ENCODE peak calls at places on chromosomes 12 and 14, in four cellular contexts. W, I, Q and N are unnamed samples.
A peak's percentile ranks its signal among the peaks of the same experiment; 100 is the strongest.

GRCh38 chr12:28456934-28457710 is 266.9 kb downstream of the CCDC91 start:
- DNase-seq in I (no peak), Q (no peak), W (peak; percentile 11), N (no peak)

GRCh38 chr12:51326762-51327439 is 2.9 kb upstream of the BIN2 start:
- DNase-seq in W (peak; percentile 92), Q (no peak), I (peak; percentile 91), N (peak; percentile 79)

GRCh38 chr12:111598637-111599458 is at the start of gene ATXN2:
- DNase-seq in Q (no peak), I (peak; percentile 80), W (no peak), N (peak; percentile 74)

GRCh38 chr12:125029756-125030358 is 35.4 kb upstream of the AACS start:
- DNase-seq in I (no peak), Q (no peak), W (no peak), N (no peak)

GRCh38 chr12:46131729-46132128 is 137.1 kb downstream of the SLC38A1 start:
- DNase-seq in W (no peak), Q (no peak), I (peak; percentile 15), N (no peak)

GRCh38 chr12:1821805-1822204 is 1.4 kb downstream of the LRTM2 start:
- DNase-seq in W (no peak), Q (no peak), I (no peak), N (no peak)

GRCh38 chr12:14619731-14620501 is 52.2 kb upstream of the PLBD1 start:
- DNase-seq in I (no peak), W (no peak), Q (no peak), N (no peak)

GRCh38 chr14:53613404-53614253 is 343.0 kb downstream of the BMP4 start:
- DNase-seq in W (no peak), Q (peak; percentile 69), I (no peak), N (peak; percentile 28)

GRCh38 chr14:69288001-69288771 is 28.2 kb downstream of the GALNT16 start:
- DNase-seq in W (peak; percentile 21), I (peak; percentile 42), Q (peak; percentile 15), N (peak; percentile 80)

DNA sequence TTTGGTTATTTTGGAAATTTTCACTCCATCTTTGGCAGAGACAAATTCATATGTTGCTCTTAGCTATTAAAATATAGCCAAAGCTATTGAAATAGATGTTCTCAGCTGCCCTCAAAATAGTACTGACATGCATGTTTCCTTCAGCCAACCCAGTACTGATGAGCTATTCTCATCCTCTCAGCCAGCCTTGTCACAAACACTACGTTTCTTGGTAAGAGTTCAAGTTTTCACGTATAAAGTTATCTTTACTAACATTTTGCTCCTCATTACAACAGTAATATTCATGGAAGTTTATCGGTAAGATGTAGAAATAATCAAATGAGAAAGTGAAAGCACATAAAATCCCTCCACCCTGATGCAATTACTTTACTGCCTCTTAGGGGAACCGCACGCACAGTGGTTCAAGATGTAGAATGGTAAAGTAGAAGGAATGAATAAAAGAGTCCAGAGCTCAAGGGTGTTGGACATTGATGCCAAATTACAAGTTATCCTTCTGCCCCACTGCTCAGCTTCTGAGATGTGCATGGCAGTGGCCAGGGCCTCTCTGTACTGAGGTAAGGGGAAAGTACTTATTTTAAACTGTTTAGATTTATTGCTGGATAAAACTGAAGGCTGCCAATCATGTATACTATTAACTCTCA is 20.7 kb downstream of the GCH1 start:
- DNase-seq in I (peak; percentile 52), Q (no peak), W (peak; percentile 56), N (peak; percentile 73)
- H3K4me3 ChIP-seq in I (peak overlapping the region; percentile 48), Q (peak overlapping the region; percentile 61), W (peak overlapping the region; percentile 52), N (peak overlapping the region; percentile 65)

GRCh38 chr12:8773456-8773855 is 49.0 kb upstream of the A2ML1 start:
- DNase-seq in Q (no peak), I (no peak), W (no peak), N (no peak)

GRCh38 chr12:8770499-8770898 is 51.9 kb upstream of the A2ML1 start:
- DNase-seq in I (no peak), W (no peak), Q (no peak), N (no peak)

DNA sequence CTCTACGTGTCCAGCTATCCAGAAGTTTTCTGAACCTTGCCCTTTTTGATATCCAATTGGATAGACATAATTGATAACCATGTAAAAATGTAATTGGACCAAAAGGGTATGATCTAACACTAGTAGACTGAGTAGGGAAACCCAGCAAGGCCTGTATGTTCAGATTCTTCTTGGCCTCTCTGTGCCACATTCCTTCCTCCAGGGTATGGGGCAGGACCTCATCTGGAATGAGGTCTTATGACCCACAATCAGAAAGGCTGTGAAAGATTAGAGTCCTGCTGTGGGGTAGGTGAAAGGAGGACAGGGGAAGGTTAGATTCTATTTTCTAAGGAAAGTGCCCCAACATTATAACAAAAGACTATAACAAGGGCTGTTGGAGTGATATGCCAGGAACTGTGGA is 51.3 kb upstream of the A2ML1 start:
- DNase-seq in Q (no peak), I (no peak), W (no peak), N (no peak)
- TF ChIP-seq CTCF in Q (peak; percentile 26), I (no peak), W (no peak), N (peak; percentile 14)

GRCh38 chr12:6769681-6770080 is 2.6 kb upstream of the LAG3 start:
- DNase-seq in W (no peak), I (no peak), Q (no peak), N (no peak)

GRCh38 chr12:6768385-6769002 is 2.3 kb downstream of the PTMS start:
- DNase-seq in Q (no peak), I (no peak), W (no peak), N (peak; percentile 35)

GRCh38 chr12:6770094-6770493 is 2.2 kb upstream of the LAG3 start:
- DNase-seq in I (no peak), W (no peak), Q (no peak), N (no peak)

GRCh38 chr12:6767592-6768384 is 1.6 kb downstream of the PTMS start:
- DNase-seq in Q (no peak), I (peak; percentile 18), W (peak; percentile 28), N (peak; percentile 39)

DNA sequence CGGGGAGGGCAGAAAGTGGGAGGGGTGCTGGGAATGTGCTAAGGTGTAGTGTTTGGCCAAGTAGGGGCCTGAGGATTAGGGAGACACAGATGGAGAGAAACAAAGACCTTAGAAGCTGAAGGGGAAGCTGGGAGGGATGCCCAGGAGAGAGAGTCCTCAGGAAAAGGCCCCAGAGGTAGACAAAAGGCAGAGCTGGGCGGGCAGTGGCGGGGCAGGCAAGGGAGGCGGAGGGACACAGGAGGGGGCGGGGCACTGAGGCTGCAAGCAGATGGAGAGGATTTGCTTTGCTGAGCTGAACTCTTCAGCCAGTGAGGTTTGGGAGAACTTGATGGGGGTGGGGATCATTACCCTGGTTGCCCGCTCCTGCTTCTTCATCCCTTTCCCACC is 2.8 kb downstream of the PTMS start:
- DNase-seq in I (peak; percentile 50), W (peak; percentile 39), Q (no peak), N (peak; percentile 62)
- H3K4me3 ChIP-seq in I (peak overlapping the region; percentile 91), W (peak overlapping the region; percentile 91), Q (peak overlapping the region; percentile 85), N (peak overlapping the region; percentile 88)

GRCh38 chr12:49687941-49688340 is 19.3 kb downstream of the FMNL3 start:
- DNase-seq in W (no peak), Q (no peak), I (no peak), N (no peak)
- TF ChIP-seq CTCF in W (no peak), Q (no peak), I (no peak), N (no peak)

GRCh38 chr12:129830796-129831195 is 73.0 kb downstream of the TMEM132D start:
- DNase-seq in I (no peak), Q (no peak), W (no peak), N (no peak)

GRCh38 chr12:129827102-129827873 is 76.5 kb downstream of the TMEM132D start:
- DNase-seq in Q (no peak), I (no peak), W (no peak), N (no peak)

GRCh38 chr12:129826273-129826672 is 77.6 kb downstream of the TMEM132D start:
- DNase-seq in Q (no peak), W (no peak), I (no peak), N (no peak)

GRCh38 chr12:129825316-129825715 is 78.5 kb downstream of the TMEM132D start:
- DNase-seq in W (no peak), Q (no peak), I (no peak), N (no peak)

DNA sequence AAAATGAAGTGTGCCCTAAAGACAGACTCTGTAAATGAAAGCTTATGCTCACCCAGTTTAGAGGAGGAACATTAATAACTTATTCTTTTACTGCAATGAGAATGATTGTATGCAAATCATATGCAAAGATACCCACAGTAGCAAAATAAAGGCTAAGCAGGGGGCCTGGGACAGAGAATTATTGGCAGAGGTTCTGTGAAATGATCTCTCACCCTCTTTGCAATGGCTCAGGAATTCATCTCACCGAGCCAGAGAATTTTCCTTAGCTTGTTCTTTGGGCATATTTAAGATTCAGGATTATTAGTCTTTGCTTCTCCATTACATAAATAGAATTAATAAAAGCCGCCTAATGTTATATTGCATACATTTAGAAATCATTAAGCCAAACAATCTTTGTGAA is 75.8 kb downstream of the TMEM132D start:
- DNase-seq in Q (no peak), I (no peak), W (no peak), N (peak; percentile 28)
- H3K4me3 ChIP-seq in Q (no peak overlapping the region), I (no peak overlapping the region), W (no peak overlapping the region), N (no peak overlapping the region)

DNA sequence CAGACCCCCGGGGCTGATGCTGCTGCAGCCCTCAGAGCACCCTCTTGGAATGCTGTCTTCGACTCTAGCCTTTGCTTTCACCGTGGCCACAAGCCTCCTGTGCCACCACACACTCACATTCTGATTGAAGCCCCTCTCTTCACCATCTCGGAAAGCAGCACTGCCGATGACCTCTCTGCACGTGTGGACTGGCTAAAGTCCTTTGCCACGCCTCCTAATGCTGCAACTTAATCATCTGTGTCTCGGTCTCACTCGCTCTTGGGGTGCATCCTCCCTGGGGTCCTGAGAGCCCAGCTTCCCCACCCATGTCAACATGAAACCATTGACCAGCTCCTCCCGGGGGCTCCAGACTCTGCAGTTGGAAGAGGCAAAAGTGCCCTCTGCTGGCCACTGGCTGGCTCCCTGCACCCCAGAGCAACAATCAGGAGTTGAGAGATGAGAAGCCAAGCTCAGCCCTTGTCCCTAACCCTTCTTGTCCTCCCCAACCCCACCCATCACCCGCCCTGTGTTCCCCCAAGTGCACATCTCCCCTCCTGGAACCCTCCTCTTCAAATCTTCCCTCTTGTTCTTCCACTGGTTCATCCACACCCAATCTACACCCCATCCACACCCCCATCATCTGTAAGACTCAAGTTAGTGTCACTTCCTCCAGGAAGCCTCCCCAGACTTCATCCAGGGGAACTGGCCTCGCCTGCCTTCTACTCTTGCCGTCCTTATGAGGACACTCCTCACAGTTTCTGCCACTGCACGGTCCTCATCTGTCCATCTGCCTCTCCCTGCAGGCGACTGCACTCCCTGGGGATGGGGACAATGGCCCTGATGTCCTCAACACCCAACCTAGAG is 23.6 kb upstream of the FAM181A start:
- DNase-seq in Q (no peak), I (no peak), W (no peak), N (peak; percentile 15)
- TF ChIP-seq CTCF in Q (peak; percentile 27), I (peak; percentile 18), W (peak; percentile 12), N (peak; percentile 51)

GRCh38 chr12:132227156-132227555 is 82.9 kb downstream of the NOC4L start:
- DNase-seq in W (no peak), I (no peak), Q (no peak), N (no peak)
- H3K4me3 ChIP-seq in W (no peak overlapping the region), I (no peak overlapping the region), Q (no peak overlapping the region), N (no peak overlapping the region)

DNA sequence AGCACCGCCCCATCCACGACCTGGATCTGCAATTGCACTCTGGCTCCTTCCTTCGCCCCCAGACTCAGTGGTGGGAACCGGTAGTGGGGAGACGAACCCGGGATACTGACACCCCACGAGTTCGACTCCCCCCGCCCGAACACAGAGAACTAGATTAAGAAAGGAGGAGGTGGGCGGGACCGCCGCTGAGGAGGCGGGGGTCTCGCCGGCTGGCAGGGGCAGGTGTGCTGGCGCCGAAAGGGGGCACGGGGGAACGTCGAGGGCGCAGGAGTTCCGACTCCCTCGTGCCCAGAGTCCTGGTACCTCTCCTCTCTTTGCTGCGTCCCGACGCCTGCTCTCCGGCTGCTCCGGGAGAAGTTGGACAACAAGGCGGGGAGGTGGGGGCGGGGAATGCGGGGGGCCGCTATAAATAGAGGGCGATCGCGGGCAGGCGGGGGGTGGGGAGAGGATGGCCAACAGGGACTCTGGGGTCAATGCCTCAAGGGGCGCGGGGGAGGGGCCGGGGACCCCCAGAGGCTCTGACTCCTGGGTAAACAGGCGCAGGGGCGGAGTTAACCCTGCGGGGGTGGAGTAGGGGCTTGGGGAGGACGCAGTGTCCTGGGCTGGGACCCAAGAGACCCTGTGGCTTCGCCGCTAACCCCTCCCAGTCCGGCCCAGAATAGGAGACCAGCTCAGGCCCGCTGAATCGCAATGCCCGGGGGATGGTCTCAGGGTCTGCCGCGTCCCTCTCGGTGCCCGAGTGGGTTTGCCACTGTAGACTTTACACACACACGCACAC is 702 bp upstream of the NDRG2 start:
- DNase-seq in W (no peak), I (peak; percentile 22), Q (no peak), N (peak; percentile 21)
- TF ChIP-seq CTCF in W (no peak), I (no peak), Q (no peak), N (no peak)